ENCODE peak calls at places on chromosomes 7 and 10, in seven cellular contexts. One of them, this sample, is unnamed. For H3K9me3, the result is how much of the 10 kb centered on the place peaks cover.

GRCh38 chr7:132760873-132761272 is 184.6 kb upstream of the PLXNA4 start:
- DNase-seq in H1: no peak
- DNase-seq in keratinocyte: no peak
- DNase-seq in neural progenitor cell: peak
- DNase-seq in neuronal stem cell: no peak
- DNase-seq in fibroblast of lung: no peak
- DNase-seq in Karpas-422: no peak
- DNase-seq in this sample: no peak

GRCh38 chr7:69782917-69783684 is 184.8 kb downstream of the AUTS2 start:
- DNase-seq in keratinocyte: no peak
- DNase-seq in H1: no peak
- DNase-seq in fibroblast of lung: peak
- DNase-seq in neural progenitor cell: no peak
- DNase-seq in Karpas-422: peak
- DNase-seq in neuronal stem cell: no peak
- DNase-seq in this sample: no peak

GRCh38 chr10:114544045-114544659 is 113.9 kb downstream of the ABLIM1 start:
- DNase-seq in keratinocyte: no peak
- DNase-seq in neuronal stem cell: no peak
- DNase-seq in fibroblast of lung: no peak
- DNase-seq in H1: no peak
- DNase-seq in neural progenitor cell: no peak
- DNase-seq in Karpas-422: peak
- DNase-seq in this sample: no peak

GRCh38 chr7:149778696-149779501 is 5.5 kb upstream of the ZNF467 start:
- DNase-seq in neural progenitor cell: no peak
- DNase-seq in Karpas-422: no peak
- DNase-seq in fibroblast of lung: no peak
- DNase-seq in neuronal stem cell: no peak
- DNase-seq in H1: no peak
- DNase-seq in keratinocyte: no peak
- DNase-seq in this sample: no peak

GRCh38 chr7:92880212-92881090 is 44.1 kb upstream of the CDK6 start:
- DNase-seq in neural progenitor cell: peak
- DNase-seq in Karpas-422: peak
- DNase-seq in fibroblast of lung: peak
- DNase-seq in keratinocyte: no peak
- DNase-seq in neuronal stem cell: no peak
- DNase-seq in H1: peak
- DNase-seq in this sample: no peak

GRCh38 chr10:62961951-62962523 is 145.9 kb upstream of the EGR2 start:
- DNase-seq in neural progenitor cell: peak
- DNase-seq in Karpas-422: peak
- DNase-seq in neuronal stem cell: no peak
- DNase-seq in keratinocyte: no peak
- DNase-seq in H1: no peak
- DNase-seq in fibroblast of lung: peak
- DNase-seq in this sample: no peak

GRCh38 chr10:122665946-122666345 is 33.7 kb downstream of the C10orf120 start:
- DNase-seq in H1: no peak
- DNase-seq in neuronal stem cell: no peak
- DNase-seq in fibroblast of lung: no peak
- DNase-seq in keratinocyte: no peak
- DNase-seq in neural progenitor cell: no peak
- DNase-seq in Karpas-422: no peak
- DNase-seq in this sample: no peak

GRCh38 chr7:100964630-100965029 is 4.7 kb upstream of the MUC12 start:
- DNase-seq in neural progenitor cell: no peak
- DNase-seq in neuronal stem cell: no peak
- DNase-seq in Karpas-422: no peak
- DNase-seq in keratinocyte: no peak
- DNase-seq in fibroblast of lung: no peak
- DNase-seq in H1: no peak
- DNase-seq in this sample: no peak

GRCh38 chr10:71342850-71343773 is 24.1 kb downstream of the SLC29A3 start:
- DNase-seq in neural progenitor cell: no peak
- DNase-seq in fibroblast of lung: peak
- DNase-seq in keratinocyte: no peak
- DNase-seq in H1: no peak
- DNase-seq in neuronal stem cell: no peak
- DNase-seq in Karpas-422: no peak
- DNase-seq in this sample: no peak

GRCh38 chr10:62638062-62638477 is 166.4 kb upstream of the ADO start:
- DNase-seq in Karpas-422: no peak
- DNase-seq in keratinocyte: no peak
- DNase-seq in H1: no peak
- DNase-seq in fibroblast of lung: peak
- DNase-seq in neuronal stem cell: no peak
- DNase-seq in neural progenitor cell: no peak
- DNase-seq in this sample: no peak

GRCh38 chr7:36215017-36215621 is 62.1 kb downstream of the EEPD1 start:
- DNase-seq in Karpas-422: no peak
- DNase-seq in H1: no peak
- DNase-seq in neural progenitor cell: no peak
- DNase-seq in fibroblast of lung: no peak
- DNase-seq in keratinocyte: no peak
- DNase-seq in neuronal stem cell: no peak
- DNase-seq in this sample: peak

GRCh38 chr10:97321032-97321806 is 2.1 kb downstream of the FRAT1 start:
- DNase-seq in keratinocyte: no peak
- DNase-seq in H1: no peak
- DNase-seq in fibroblast of lung: no peak
- DNase-seq in Karpas-422: no peak
- DNase-seq in neural progenitor cell: peak
- DNase-seq in neuronal stem cell: no peak
- DNase-seq in this sample: no peak

GRCh38 chr10:128077155-128077875 is 48.9 kb downstream of the MKI67 start:
- DNase-seq in H1: no peak
- DNase-seq in neuronal stem cell: no peak
- DNase-seq in neural progenitor cell: no peak
- DNase-seq in Karpas-422: no peak
- DNase-seq in fibroblast of lung: no peak
- DNase-seq in keratinocyte: no peak
- DNase-seq in this sample: no peak

GRCh38 chr10:79946270-79947082 is 2.4 kb downstream of the SFTPD start:
- DNase-seq in H1: no peak
- DNase-seq in Karpas-422: peak
- DNase-seq in neural progenitor cell: no peak
- DNase-seq in keratinocyte: no peak
- DNase-seq in neuronal stem cell: no peak
- DNase-seq in fibroblast of lung: no peak
- DNase-seq in this sample: no peak

GRCh38 chr10:19812976-19813375 is 3.3 kb upstream of the PLXDC2 start:
- DNase-seq in keratinocyte: no peak
- DNase-seq in H1: no peak
- DNase-seq in fibroblast of lung: no peak
- DNase-seq in neural progenitor cell: no peak
- DNase-seq in neuronal stem cell: no peak
- DNase-seq in Karpas-422: no peak
- DNase-seq in this sample: no peak

GRCh38 chr7:7104971-7105370 is 77.4 kb upstream of the C1GALT1 start:
- DNase-seq in neural progenitor cell: no peak
- DNase-seq in neuronal stem cell: no peak
- DNase-seq in H1: no peak
- DNase-seq in fibroblast of lung: no peak
- DNase-seq in Karpas-422: no peak
- DNase-seq in keratinocyte: no peak
- DNase-seq in this sample: no peak

GRCh38 chr7:71846160-71846559 is 566.0 kb downstream of the CALN1 start:
- DNase-seq in H1: no peak
- DNase-seq in neural progenitor cell: peak
- DNase-seq in keratinocyte: no peak
- DNase-seq in fibroblast of lung: no peak
- DNase-seq in neuronal stem cell: peak
- DNase-seq in Karpas-422: peak
- DNase-seq in this sample: no peak

GRCh38 chr10:133422821-133423771 is 1.3 kb downstream of the SPRN start:
- DNase-seq in neuronal stem cell: no peak
- DNase-seq in fibroblast of lung: no peak
- DNase-seq in neural progenitor cell: peak
- DNase-seq in Karpas-422: no peak
- DNase-seq in keratinocyte: no peak
- DNase-seq in H1: no peak
- DNase-seq in this sample: no peak

GRCh38 chr7:134420509-134421125 is 38.3 kb downstream of the AKR1B1 start:
- DNase-seq in Karpas-422: peak
- DNase-seq in keratinocyte: no peak
- DNase-seq in H1: no peak
- DNase-seq in neuronal stem cell: peak
- DNase-seq in fibroblast of lung: peak
- DNase-seq in neural progenitor cell: peak
- DNase-seq in this sample: peak

GRCh38 chr10:46251857-46252847 is 34.6 kb upstream of the ANTXRL start:
- DNase-seq in neuronal stem cell: no peak
- DNase-seq in fibroblast of lung: no peak
- DNase-seq in keratinocyte: no peak
- DNase-seq in neural progenitor cell: no peak
- DNase-seq in H1: no peak
- DNase-seq in Karpas-422: no peak
- DNase-seq in this sample: no peak

GRCh38 chr10:112330154-112330553 is 43.8 kb upstream of the ACSL5 start:
- DNase-seq in neural progenitor cell: no peak
- DNase-seq in keratinocyte: no peak
- DNase-seq in Karpas-422: no peak
- DNase-seq in H1: no peak
- DNase-seq in fibroblast of lung: no peak
- DNase-seq in neuronal stem cell: no peak
- DNase-seq in this sample: no peak

GRCh38 chr7:66205736-66206080 is 574 bp downstream of the TPST1 start:
- DNase-seq in H1: no peak
- DNase-seq in keratinocyte: no peak
- DNase-seq in neuronal stem cell: no peak
- DNase-seq in neural progenitor cell: peak
- DNase-seq in Karpas-422: no peak
- DNase-seq in fibroblast of lung: no peak
- DNase-seq in this sample: no peak

GRCh38 chr10:56068473-56069263 is 292.4 kb downstream of the ZWINT start:
- DNase-seq in fibroblast of lung: no peak
- DNase-seq in neural progenitor cell: no peak
- DNase-seq in H1: no peak
- DNase-seq in neuronal stem cell: no peak
- DNase-seq in keratinocyte: no peak
- DNase-seq in Karpas-422: no peak
- DNase-seq in this sample: no peak

GRCh38 chr10:24869354-24870016 is 82.9 kb downstream of the PRTFDC1 start:
- DNase-seq in H1: no peak
- DNase-seq in neural progenitor cell: no peak
- DNase-seq in Karpas-422: no peak
- DNase-seq in neuronal stem cell: no peak
- DNase-seq in keratinocyte: no peak
- DNase-seq in fibroblast of lung: no peak
- DNase-seq in this sample: no peak

GRCh38 chr10:129534826-129535225 is 67.8 kb downstream of the MGMT start:
- DNase-seq in Karpas-422: no peak
- DNase-seq in keratinocyte: no peak
- DNase-seq in fibroblast of lung: no peak
- DNase-seq in H1: no peak
- DNase-seq in neural progenitor cell: no peak
- DNase-seq in neuronal stem cell: no peak
- DNase-seq in this sample: no peak

GRCh38 chr10:18566177-18566576 is 85.2 kb downstream of the NSUN6 start:
- DNase-seq in fibroblast of lung: no peak
- DNase-seq in H1: no peak
- DNase-seq in keratinocyte: no peak
- DNase-seq in Karpas-422: no peak
- DNase-seq in neuronal stem cell: no peak
- DNase-seq in neural progenitor cell: peak
- DNase-seq in this sample: no peak
- H3K9me3 ChIP-seq in fibroblast of lung: under half
- H3K9me3 ChIP-seq in H1: half or more
- H3K9me3 ChIP-seq in keratinocyte: under half
- H3K9me3 ChIP-seq in Karpas-422: half or more
- H3K9me3 ChIP-seq in neuronal stem cell: under half
- H3K9me3 ChIP-seq in neural progenitor cell: under half
- H3K9me3 ChIP-seq in this sample: under half

DNA sequence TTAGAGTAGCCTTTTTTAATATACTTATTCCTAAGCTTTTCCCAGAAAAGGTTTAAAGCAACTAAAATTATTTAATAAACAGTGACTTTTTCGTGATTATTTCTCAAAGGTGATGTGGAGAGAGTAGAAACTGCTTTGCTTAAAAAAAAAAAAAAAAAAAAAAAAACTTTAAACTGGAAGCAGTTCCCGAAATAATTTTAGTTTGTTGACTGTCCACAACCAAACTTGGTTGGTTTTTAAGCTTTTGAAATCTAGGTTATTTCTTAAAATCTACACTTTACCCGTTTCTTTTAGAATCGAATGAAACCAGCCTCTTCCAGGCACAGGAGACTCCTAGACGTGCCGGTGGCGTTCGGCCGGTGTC is 7.2 kb downstream of the SKAP2 start:
- DNase-seq in fibroblast of lung: no peak
- DNase-seq in keratinocyte: no peak
- DNase-seq in neural progenitor cell: no peak
- DNase-seq in Karpas-422: no peak
- DNase-seq in H1: no peak
- DNase-seq in neuronal stem cell: no peak
- DNase-seq in this sample: no peak
- H3K4me3 ChIP-seq in fibroblast of lung: peak
- H3K4me3 ChIP-seq in keratinocyte: no peak
- H3K4me3 ChIP-seq in neural progenitor cell: no peak
- H3K4me3 ChIP-seq in Karpas-422: no peak
- H3K4me3 ChIP-seq in H1: peak
- H3K4me3 ChIP-seq in neuronal stem cell: no peak
- H3K4me3 ChIP-seq in this sample: no peak

DNA sequence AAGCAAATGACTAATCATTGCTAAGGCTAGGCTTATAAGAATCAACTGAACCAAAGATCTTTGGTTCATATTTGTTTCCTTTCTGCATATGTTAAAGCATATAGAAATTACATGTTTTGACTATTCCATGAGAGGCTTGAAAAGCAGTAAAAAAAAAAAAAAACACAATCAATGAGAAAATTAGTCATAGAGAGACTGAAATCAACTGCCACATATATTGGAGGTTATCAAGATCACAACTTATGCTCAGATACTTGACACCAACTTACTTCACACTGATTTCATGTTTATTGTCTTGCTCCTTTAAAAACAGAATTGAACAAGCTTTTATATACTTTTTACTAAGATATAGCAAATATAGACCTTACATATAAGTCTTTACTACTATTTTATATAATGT is 161.3 kb downstream of the TPK1 start:
- DNase-seq in neuronal stem cell: no peak
- DNase-seq in keratinocyte: no peak
- DNase-seq in neural progenitor cell: no peak
- DNase-seq in Karpas-422: no peak
- DNase-seq in fibroblast of lung: no peak
- DNase-seq in H1: no peak
- DNase-seq in this sample: no peak
- H3K9ac ChIP-seq in neuronal stem cell: no peak
- H3K9ac ChIP-seq in keratinocyte: no peak
- H3K9ac ChIP-seq in neural progenitor cell: no peak
- H3K9ac ChIP-seq in Karpas-422: no peak
- H3K9ac ChIP-seq in fibroblast of lung: no peak
- H3K9ac ChIP-seq in H1: no peak
- H3K9ac ChIP-seq in this sample: no peak

GRCh38 chr10:29924436-29924835 is 134.9 kb downstream of the JCAD start:
- DNase-seq in H1: no peak
- DNase-seq in keratinocyte: no peak
- DNase-seq in neuronal stem cell: no peak
- DNase-seq in neural progenitor cell: no peak
- DNase-seq in fibroblast of lung: no peak
- DNase-seq in Karpas-422: no peak
- DNase-seq in this sample: no peak
- H3K9me3 ChIP-seq in H1: under half
- H3K9me3 ChIP-seq in keratinocyte: under half
- H3K9me3 ChIP-seq in neuronal stem cell: under half
- H3K9me3 ChIP-seq in neural progenitor cell: under half
- H3K9me3 ChIP-seq in fibroblast of lung: under half
- H3K9me3 ChIP-seq in Karpas-422: under half
- H3K9me3 ChIP-seq in this sample: under half